ENCODE peak calls at places on chromosomes 2 and 18, in ten cellular contexts. H is fibroblast of lung; J is adrenal gland; R is breast epithelium; D is IMR-90; P is cardiac fibroblast; C is AG04450; L is GM20000; T is CD4-positive, alpha-beta T cell; N is HFFc6. B is an unnamed sample.

GRCh38 chr2:221255862-221256261 is 316.2 kb downstream of the EPHA4 start:
- DNase-seq in H (no peak), J (no peak), R (no peak), D (no peak), P (no peak), C (no peak), L (no peak), T (no peak), N (no peak), B (no peak)

GRCh38 chr18:35289293-35290069 is 548 bp downstream of the ZSCAN30 start:
- DNase-seq in H (peak; percentile 18), J (peak; percentile 51), R (peak; percentile 37), D (peak; percentile 9), P (peak; percentile 20), C (no peak), L (no peak), T (peak; percentile 28), N (peak; percentile 16), B (no peak)

GRCh38 chr2:218079943-218080913 is 11.2 kb downstream of the RUFY4 start:
- DNase-seq in H (no peak), J (no peak), R (no peak), D (no peak), P (no peak), C (no peak), L (no peak), T (no peak), N (no peak), B (no peak)

GRCh38 chr18:21443776-21444464 is 156.6 kb downstream of the ESCO1 start:
- DNase-seq in H (no peak), J (no peak), R (no peak), D (no peak), P (no peak), C (no peak), L (no peak), T (no peak), N (no peak), B (no peak)

GRCh38 chr2:130756041-130756720 is 841 bp downstream of the AMER3 start:
- DNase-seq in H (no peak), J (no peak), R (no peak), D (no peak), P (peak; percentile 8), C (no peak), L (peak; percentile 80), T (no peak), N (no peak), B (no peak)

GRCh38 chr2:171289938-171290480 is 129.3 kb upstream of the TLK1 start:
- DNase-seq in H (no peak), J (no peak), R (no peak), D (peak; percentile 52), P (no peak), C (no peak), L (no peak), T (no peak), N (no peak), B (no peak)

GRCh38 chr2:28716265-28716865 is 35.3 kb upstream of the PPP1CB start:
- DNase-seq in H (peak; percentile 98), J (peak; percentile 50), R (peak; percentile 74), D (peak; percentile 98), P (peak; percentile 91), C (peak; percentile 80), L (peak; percentile 35), T (no peak), N (peak; percentile 89), B (no peak)

GRCh38 chr2:101047075-101047766 is 45.1 kb downstream of the RPL31 start:
- DNase-seq in H (no peak), J (no peak), R (peak; percentile 76), D (no peak), P (peak; percentile 36), C (no peak), L (no peak), T (no peak), N (no peak), B (no peak)

GRCh38 chr2:21772624-21773023 is 648.9 kb downstream of the TDRD15 start:
- DNase-seq in H (peak; percentile 96), J (no peak), R (no peak), D (peak; percentile 98), P (peak; percentile 2), C (peak; percentile 78), L (no peak), T (no peak), N (peak; percentile 3), B (no peak)

GRCh38 chr2:223041527-223042109 is 10.4 kb upstream of the KCNE4 start:
- DNase-seq in H (peak; percentile 96), J (peak; percentile 55), R (no peak), D (peak; percentile 99), P (peak; percentile 96), C (peak; percentile 93), L (no peak), T (no peak), N (peak; percentile 95), B (no peak)

GRCh38 chr2:46297546-46298271 is 502 bp downstream of the EPAS1 start:
- DNase-seq in H (no peak), J (peak; percentile 70), R (peak; percentile 86), D (no peak), P (no peak), C (no peak), L (peak; percentile 82), T (peak; percentile 71), N (no peak), B (peak; percentile 64)

GRCh38 chr2:175366814-175367213 is 185.3 kb upstream of the ATP5MC3 start:
- DNase-seq in H (peak; percentile 54), J (peak; percentile 30), R (peak; percentile 18), D (peak; percentile 43), P (peak; percentile 55), C (no peak), L (peak; percentile 34), T (no peak), N (peak; percentile 33), B (no peak)

GRCh38 chr2:151861171-151861570 is 33.0 kb upstream of the ARL5A start:
- DNase-seq in H (no peak), J (no peak), R (no peak), D (no peak), P (no peak), C (no peak), L (no peak), T (no peak), N (no peak), B (no peak)

GRCh38 chr2:105287692-105288091 is 41.8 kb downstream of the TGFBRAP1 start:
- DNase-seq in H (peak; percentile 45), J (no peak), R (no peak), D (peak; percentile 35), P (peak; percentile 48), C (no peak), L (peak; percentile 33), T (no peak), N (peak; percentile 15), B (no peak)

GRCh38 chr2:126639276-126639675 is 16.7 kb upstream of the GYPC start:
- DNase-seq in H (no peak), J (no peak), R (no peak), D (no peak), P (no peak), C (no peak), L (no peak), T (no peak), N (no peak), B (no peak)

GRCh38 chr2:126635281-126635680 is 20.7 kb upstream of the GYPC start:
- DNase-seq in H (peak; percentile 41), J (no peak), R (no peak), D (no peak), P (peak; percentile 97), C (no peak), L (no peak), T (no peak), N (no peak), B (no peak)

GRCh38 chr2:126637393-126637792 is 18.6 kb upstream of the GYPC start:
- DNase-seq in H (no peak), J (no peak), R (no peak), D (no peak), P (no peak), C (no peak), L (no peak), T (no peak), N (no peak), B (no peak)

GRCh38 chr2:126638781-126639180 is 17.2 kb upstream of the GYPC start:
- DNase-seq in H (no peak), J (no peak), R (no peak), D (no peak), P (no peak), C (no peak), L (no peak), T (no peak), N (no peak), B (no peak)

GRCh38 chr2:126634273-126634861 is 21.6 kb upstream of the GYPC start:
- DNase-seq in H (no peak), J (no peak), R (no peak), D (peak; percentile 17), P (no peak), C (no peak), L (peak; percentile 37), T (peak; percentile 32), N (no peak), B (no peak)
- TF ChIP-seq CTCF in H (peak; percentile 55), J (peak; percentile 25), R (no peak), D (peak; percentile 49), P (peak; percentile 40), C (peak; percentile 59), L (peak; percentile 37), T (peak; percentile 78), N (peak; percentile 84), B (no peak)

GRCh38 chr2:189109921-189110397 is 69.6 kb downstream of the COL5A2 start:
- DNase-seq in H (no peak), J (no peak), R (no peak), D (peak; percentile 21), P (no peak), C (no peak), L (peak; percentile 1), T (no peak), N (no peak), B (no peak)
- TF ChIP-seq CTCF in H (no peak), J (no peak), R (no peak), D (no peak), P (no peak), C (no peak), L (no peak), T (no peak), N (peak; percentile 28), B (no peak)

GRCh38 chr18:32261003-32261402 is 71.2 kb downstream of the MEP1B start:
- DNase-seq in H (no peak), J (no peak), R (no peak), D (no peak), P (no peak), C (no peak), L (no peak), T (no peak), N (no peak), B (no peak)
- TF ChIP-seq CTCF in H (peak; percentile 8), J (no peak), R (no peak), D (no peak), P (no peak), C (peak; percentile 13), L (no peak), T (no peak), N (peak; percentile 15), B (no peak)

DNA sequence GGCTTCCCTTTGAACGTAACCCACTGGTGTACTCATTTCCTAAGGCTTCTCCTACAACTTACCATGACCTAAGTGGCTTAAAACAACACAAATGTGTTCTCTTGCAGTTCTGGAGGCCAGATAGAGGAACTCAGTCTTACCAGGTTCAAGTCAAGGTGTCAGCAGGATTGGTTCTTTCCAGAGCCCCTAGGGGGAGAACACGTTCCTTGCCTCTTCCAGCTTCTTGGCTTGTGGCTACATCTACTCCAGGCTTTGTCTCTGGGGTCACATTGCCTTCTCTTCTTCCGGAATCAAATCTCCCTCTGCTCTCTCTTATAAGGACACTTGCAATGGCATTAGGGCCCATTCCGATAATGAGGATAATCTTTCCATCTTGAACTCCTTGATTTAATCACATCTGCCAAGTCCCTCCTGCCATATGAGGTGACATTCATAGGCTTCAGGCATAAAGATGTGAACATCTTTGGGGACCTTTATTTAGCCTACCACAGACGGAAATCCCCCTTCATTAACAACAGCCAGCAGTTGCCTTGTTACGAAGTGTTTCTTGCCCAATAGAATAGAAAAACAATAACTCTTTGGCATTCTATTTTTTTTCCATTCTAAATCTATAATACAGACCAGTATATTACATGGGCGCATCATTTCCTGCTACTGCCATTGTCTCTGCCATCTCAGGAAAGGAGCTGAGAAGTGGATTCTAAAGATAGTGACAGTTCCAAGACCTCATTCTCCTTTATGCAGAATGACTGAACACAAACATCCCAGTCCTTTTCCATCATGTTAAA is 362.0 kb downstream of the ZNF521 start:
- DNase-seq in H (no peak), J (no peak), R (no peak), D (no peak), P (no peak), C (no peak), L (no peak), T (no peak), N (no peak), B (no peak)
- TF ChIP-seq CTCF in H (no peak), J (no peak), R (no peak), D (no peak), P (no peak), C (no peak), L (no peak), T (no peak), N (no peak), B (no peak)